ENCODE peak calls at places on chromosomes 11 and 22, in nine cellular contexts. O is tibial nerve, C is neural progenitor cell, J is GM23338, R is cardiac muscle cell, W is vagina, K is tibial artery, E is A549, L is mammary epithelial cell. B is an unnamed sample.

GRCh38 chr11:61507962-61508824 is at the start of gene LRRC10B:
- DNase-seq in R (peak; percentile 80), O (no peak), J (peak; percentile 95), C (peak; percentile 96), W (no peak), K (no peak), E (no peak), L (no peak), B (peak; percentile 45)

GRCh38 chr11:93623179-93623578 is 38.3 kb upstream of the CEP295 start:
- DNase-seq in L (no peak), K (no peak), O (no peak), C (peak; percentile 56), J (peak; percentile 62), E (no peak), W (no peak), R (peak; percentile 42), B (no peak)

GRCh38 chr11:112421854-112422253 is 161.2 kb upstream of the PLET1 start:
- DNase-seq in C (no peak), O (no peak), J (no peak), W (no peak), L (no peak), R (no peak), K (no peak), E (no peak), B (no peak)

GRCh38 chr11:62266558-62266957 is 3.4 kb upstream of the SCGB2A2 start:
- DNase-seq in K (no peak), E (no peak), J (no peak), W (no peak), R (no peak), O (no peak), L (no peak), C (no peak), B (no peak)

GRCh38 chr11:70862093-70862492 is 390.3 kb downstream of the SHANK2 start:
- DNase-seq in C (peak; percentile 16), J (no peak), O (no peak), W (no peak), E (no peak), K (no peak), L (no peak), R (no peak), B (no peak)

GRCh38 chr22:49788492-49788891 is 39.2 kb downstream of the BRD1 start:
- DNase-seq in W (no peak), K (peak; percentile 83), O (peak; percentile 54), R (no peak), C (no peak), E (no peak), L (no peak), J (no peak), B (peak; percentile 63)

GRCh38 chr11:11407065-11407737 is 54.2 kb upstream of the CSNK2A3 start:
- DNase-seq in J (no peak), W (no peak), R (peak; percentile 66), O (no peak), L (no peak), K (peak; percentile 90), E (no peak), C (no peak), B (no peak)

GRCh38 chr11:494761-495536 is 12.1 kb downstream of the RNH1 start:
- DNase-seq in W (no peak), K (no peak), O (no peak), E (no peak), R (no peak), C (no peak), J (no peak), L (no peak), B (no peak)

GRCh38 chr11:40293655-40294342 is 1165.7 kb downstream of the LRRC4C start:
- DNase-seq in R (peak; percentile 86), O (peak; percentile 38), E (peak; percentile 68), L (peak; percentile 72), C (peak; percentile 90), J (peak; percentile 94), W (no peak), K (peak; percentile 76), B (peak; percentile 39)

GRCh38 chr22:42298746-42299145 is 28.3 kb upstream of the TCF20 start:
- DNase-seq in L (no peak), R (no peak), E (no peak), C (no peak), J (no peak), W (no peak), K (no peak), O (no peak), B (no peak)

GRCh38 chr22:42300286-42301071 is 30.0 kb upstream of the TCF20 start:
- DNase-seq in W (no peak), L (peak; percentile 83), C (no peak), E (no peak), O (no peak), K (no peak), J (no peak), R (no peak), B (peak; percentile 53)

GRCh38 chr22:42301072-42301741 is 30.8 kb upstream of the TCF20 start:
- DNase-seq in E (no peak), K (no peak), O (no peak), R (peak; percentile 45), W (no peak), L (no peak), J (no peak), C (no peak), B (no peak)

GRCh38 chr22:42297778-42298177 is 27.3 kb upstream of the TCF20 start:
- DNase-seq in O (no peak), J (no peak), K (no peak), E (no peak), L (no peak), R (no peak), C (no peak), W (no peak), B (no peak)

DNA sequence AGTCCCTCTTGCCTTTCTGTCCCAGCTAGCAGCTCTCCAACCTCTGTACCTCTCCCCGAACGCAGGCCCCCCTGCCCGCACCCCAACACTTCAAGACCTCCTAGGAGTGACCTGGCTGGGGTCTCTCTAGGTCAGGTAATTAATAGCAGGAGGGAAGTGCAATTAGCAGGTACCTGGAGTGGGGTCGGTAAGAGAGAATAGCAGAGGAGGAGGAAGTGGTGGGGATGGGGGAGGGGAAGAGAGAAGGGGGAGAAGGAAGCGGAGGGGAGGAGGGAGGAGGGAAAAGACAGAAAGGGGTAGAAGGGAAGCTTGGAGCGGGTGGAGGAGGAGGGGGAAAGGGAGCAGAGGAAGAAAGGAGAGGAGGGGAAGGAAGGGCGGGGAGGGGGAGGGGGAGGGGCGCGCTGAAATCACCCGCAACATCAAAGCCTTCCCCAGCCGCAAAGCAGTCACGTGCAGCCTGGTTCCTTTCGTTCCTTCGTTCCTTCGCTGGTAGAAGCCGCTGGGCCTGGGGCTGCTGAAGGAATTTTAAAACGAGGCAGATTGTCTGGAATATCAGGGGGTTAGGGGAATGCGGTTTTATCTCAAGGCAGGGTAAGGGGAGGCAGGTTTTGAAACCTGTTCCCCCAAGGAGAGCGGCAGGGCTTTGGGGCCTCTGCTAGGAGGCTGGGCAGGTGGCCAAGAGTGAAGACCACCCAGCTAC is 29.3 kb upstream of the TCF20 start:
- DNase-seq in L (no peak), R (peak; percentile 52), E (no peak), C (peak; percentile 84), J (peak; percentile 84), O (no peak), K (no peak), W (no peak), B (peak; percentile 67)
- H3K4me3 ChIP-seq in L (no peak overlapping the region), R (no peak overlapping the region), E (no peak overlapping the region), C (peak overlapping the region; percentile 19), J (peak overlapping the region; percentile 53), O (no peak overlapping the region), K (no peak overlapping the region), W (no peak overlapping the region), B (peak overlapping the region; percentile 4)

GRCh38 chr11:76233936-76234703 is 27.8 kb upstream of the WNT11 start:
- DNase-seq in W (no peak), L (peak; percentile 14), E (no peak), R (no peak), O (peak; percentile 58), J (peak; percentile 51), K (peak; percentile 91), C (peak; percentile 68), B (peak; percentile 63)
- TF ChIP-seq CTCF in W (peak; percentile 20), L (no peak), E (no peak), R (no peak), O (peak; percentile 29), J (no peak), K (peak; percentile 26), C (no peak), B (no peak)

DNA sequence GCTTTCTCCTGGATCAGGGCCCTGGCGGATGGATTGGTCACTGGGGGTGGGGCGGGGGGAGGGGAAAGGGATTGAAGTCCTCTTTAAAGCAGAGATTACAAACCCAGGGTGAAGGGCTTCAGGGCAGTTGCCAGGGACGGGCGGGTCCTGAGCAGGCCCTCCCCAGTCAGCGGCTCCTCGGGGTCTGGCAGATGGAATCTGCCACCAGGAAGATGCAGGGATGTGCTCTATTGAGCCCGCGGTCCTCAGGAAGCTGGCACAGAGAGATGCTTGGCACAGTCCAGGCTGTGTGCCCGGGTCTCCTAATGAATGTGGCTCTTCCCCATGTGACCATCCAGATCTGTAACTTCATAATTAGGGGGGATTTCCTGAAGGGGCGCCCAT is 33.5 kb downstream of the MACROD1 start:
- DNase-seq in W (no peak), O (no peak), L (no peak), R (peak; percentile 28), K (no peak), E (no peak), J (no peak), C (no peak), B (no peak)
- H3K4me1 ChIP-seq in W (peaks cover 12% of the 10 kb centered on the region), O (no peaks in the 10 kb centered on the region), L (no peaks in the 10 kb centered on the region), R (peaks cover 30% of the 10 kb centered on the region), K (peaks cover 9% of the 10 kb centered on the region), E (peaks cover 5% of the 10 kb centered on the region), J (peaks cover 33% of the 10 kb centered on the region), C (peaks cover 33% of the 10 kb centered on the region), B (peaks cover 17% of the 10 kb centered on the region)

GRCh38 chr11:27726981-27727380 is 26.7 kb upstream of the BDNF start:
- DNase-seq in J (no peak), O (no peak), K (no peak), E (no peak), R (no peak), W (no peak), C (no peak), L (no peak), B (no peak)

GRCh38 chr11:27722945-27723344 is 22.7 kb upstream of the BDNF start:
- DNase-seq in O (no peak), C (peak; percentile 55), R (no peak), W (no peak), J (peak; percentile 62), K (no peak), L (no peak), E (no peak), B (no peak)

GRCh38 chr11:27721505-27722116 is 21.4 kb upstream of the BDNF start:
- DNase-seq in E (no peak), L (no peak), K (no peak), R (no peak), C (peak; percentile 9), W (no peak), O (no peak), J (peak; percentile 50), B (no peak)

GRCh38 chr11:27722117-27722844 is 22.0 kb upstream of the BDNF start:
- DNase-seq in C (peak; percentile 58), W (no peak), E (peak; percentile 25), R (peak; percentile 35), K (no peak), J (peak; percentile 89), O (no peak), L (peak; percentile 49), B (peak; percentile 61)

DNA sequence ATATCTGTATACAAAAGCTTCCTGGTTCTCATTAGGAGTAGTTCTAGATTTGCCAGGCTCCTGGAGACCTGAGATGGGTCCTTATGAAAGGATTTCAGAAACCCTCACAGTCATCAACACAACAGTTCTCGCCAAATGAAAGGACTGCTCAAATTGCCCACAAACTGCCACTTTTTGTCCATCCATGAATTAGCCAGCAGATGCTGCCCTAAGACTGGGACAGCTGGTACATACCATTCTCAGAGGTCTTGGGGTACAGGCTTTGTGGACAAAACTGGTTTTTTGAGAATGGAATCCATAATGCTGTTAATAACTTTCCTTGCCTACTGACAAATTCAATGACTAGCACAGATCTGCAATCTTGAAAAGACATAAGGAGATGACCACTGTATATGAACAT is 23.4 kb upstream of the BDNF start:
- DNase-seq in C (no peak), W (no peak), K (no peak), J (no peak), R (no peak), O (no peak), L (no peak), E (no peak), B (no peak)
- H3K4me3 ChIP-seq in C (no peak overlapping the region), W (no peak overlapping the region), K (no peak overlapping the region), J (peak overlapping the region; percentile 87), R (no peak overlapping the region), O (no peak overlapping the region), L (no peak overlapping the region), E (no peak overlapping the region), B (no peak overlapping the region)